ENCODE peak calls at places on chromosomes 2 and 18, in seven cellular contexts. A, J, S, U, D, X and H are unnamed samples.
A peak's percentile ranks its signal among the peaks of the same experiment; 100 is the strongest.

GRCh38 chr2:235723811-235724465 is 230.1 kb downstream of the AGAP1 start:
- DNase-seq in U (no peak), J (peak; percentile 52), X (no peak), D (no peak), A (no peak), S (no peak), H (no peak)

GRCh38 chr2:200742426-200742825 is 69.3 kb upstream of the BZW1 start:
- DNase-seq in S (no peak), X (peak; percentile 59), D (peak; percentile 90), A (no peak), U (no peak), J (peak; percentile 71), H (no peak)

GRCh38 chr2:221549143-221549542 is 23.0 kb downstream of the EPHA4 start:
- DNase-seq in D (no peak), X (no peak), A (no peak), S (no peak), U (no peak), J (no peak), H (no peak)

GRCh38 chr18:54269924-54270844 is 867 bp downstream of the POLI start:
- DNase-seq in D (no peak), X (peak; percentile 42), A (peak; percentile 54), J (no peak), U (peak; percentile 52), S (peak; percentile 23), H (no peak)

GRCh38 chr2:181157326-181157725 is 176.9 kb downstream of the UBE2E3 start:
- DNase-seq in D (no peak), X (no peak), J (no peak), A (no peak), S (no peak), U (no peak), H (no peak)

GRCh38 chr2:59308108-59308507 is 1067.0 kb upstream of the FANCL start:
- DNase-seq in J (no peak), A (no peak), X (no peak), S (no peak), U (no peak), D (no peak), H (no peak)

GRCh38 chr2:145325485-145325884 is 805.6 kb upstream of the ZEB2 start:
- DNase-seq in A (no peak), X (no peak), U (no peak), D (no peak), S (no peak), J (no peak), H (no peak)

GRCh38 chr2:234399451-234400246 is 97.2 kb downstream of the ARL4C start:
- DNase-seq in S (no peak), U (no peak), X (no peak), D (no peak), A (no peak), J (no peak), H (no peak)

GRCh38 chr2:37643102-37644078 is 28.1 kb downstream of the CDC42EP3 start:
- DNase-seq in S (no peak), D (no peak), J (no peak), X (no peak), A (no peak), U (no peak), H (no peak)
- H3K27ac ChIP-seq in S (peak overlapping the region; percentile 18), D (no peak overlapping the region), J (peak overlapping the region; percentile 52), X (no peak overlapping the region), A (no peak overlapping the region), U (peak overlapping the region; percentile 43), H (no peak overlapping the region)

DNA sequence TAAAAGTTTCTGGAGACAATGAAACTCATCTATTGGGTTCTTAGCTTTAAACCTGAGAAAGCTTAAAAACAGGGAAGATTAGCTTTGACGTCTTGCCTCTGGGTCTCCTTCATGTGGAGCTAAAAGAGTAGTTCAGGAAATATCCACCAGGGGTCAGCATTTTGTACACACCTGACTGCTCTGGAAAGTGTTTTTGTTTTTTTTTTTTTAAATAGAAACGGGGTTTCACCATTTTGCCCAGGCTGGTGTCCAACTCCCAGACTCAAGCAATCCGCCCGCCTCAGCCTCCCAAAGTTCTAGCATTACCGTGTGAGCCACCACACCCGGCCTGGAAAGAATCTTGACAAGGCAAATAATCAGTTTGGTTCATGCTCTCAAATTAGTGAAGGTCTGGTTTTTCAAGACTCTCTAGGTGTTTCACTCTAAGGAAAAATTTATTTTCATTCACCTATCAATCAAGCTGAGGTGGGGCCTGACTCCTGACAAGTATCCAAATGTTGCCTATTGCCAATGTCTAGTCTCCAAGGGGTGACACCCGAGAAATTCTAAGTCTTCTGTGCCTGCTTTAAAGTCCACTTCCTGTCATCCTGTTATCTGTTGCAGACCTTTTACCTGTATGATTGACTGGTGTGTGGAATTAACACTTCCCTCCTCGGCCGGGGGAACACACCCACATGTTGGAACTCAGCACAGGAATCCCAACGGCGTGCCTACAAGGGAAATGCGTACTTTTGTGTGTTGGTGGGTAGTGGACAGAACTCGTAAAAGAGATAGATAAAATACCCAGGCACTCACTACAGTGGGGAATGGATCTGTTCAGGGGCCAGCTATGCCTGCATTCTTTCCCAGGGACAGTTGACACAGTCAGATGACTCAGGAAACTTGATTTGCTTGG is 11.3 kb downstream of the IL1RN start:
- DNase-seq in D (no peak), J (no peak), A (peak; percentile 40), U (peak; percentile 39), S (no peak), X (peak; percentile 50), H (no peak)
- H3K27ac ChIP-seq in D (no peak overlapping the region), J (no peak overlapping the region), A (no peak overlapping the region), U (no peak overlapping the region), S (no peak overlapping the region), X (peak overlapping the region; percentile 68), H (no peak overlapping the region)

GRCh38 chr2:226123307-226123706 is 676.3 kb downstream of the IRS1 start:
- DNase-seq in J (no peak), S (no peak), X (no peak), A (no peak), U (no peak), D (no peak), H (no peak)

GRCh38 chr2:226125151-226125550 is 674.5 kb downstream of the IRS1 start:
- DNase-seq in J (no peak), X (no peak), A (no peak), S (no peak), U (no peak), D (no peak), H (no peak)

GRCh38 chr2:226126104-226126503 is 673.5 kb downstream of the IRS1 start:
- DNase-seq in A (no peak), J (no peak), U (no peak), X (no peak), S (no peak), D (no peak), H (no peak)

GRCh38 chr2:226122067-226122466 is 677.6 kb downstream of the IRS1 start:
- DNase-seq in A (no peak), X (no peak), S (no peak), U (no peak), J (no peak), D (no peak), H (no peak)

GRCh38 chr2:226124548-226125011 is 675.0 kb downstream of the IRS1 start:
- DNase-seq in U (no peak), D (no peak), J (no peak), S (no peak), X (no peak), A (no peak), H (no peak)
- H3K27ac ChIP-seq in U (no peak overlapping the region), D (no peak overlapping the region), J (peak overlapping the region; percentile 24), S (no peak overlapping the region), X (no peak overlapping the region), A (no peak overlapping the region), H (no peak overlapping the region)

DNA sequence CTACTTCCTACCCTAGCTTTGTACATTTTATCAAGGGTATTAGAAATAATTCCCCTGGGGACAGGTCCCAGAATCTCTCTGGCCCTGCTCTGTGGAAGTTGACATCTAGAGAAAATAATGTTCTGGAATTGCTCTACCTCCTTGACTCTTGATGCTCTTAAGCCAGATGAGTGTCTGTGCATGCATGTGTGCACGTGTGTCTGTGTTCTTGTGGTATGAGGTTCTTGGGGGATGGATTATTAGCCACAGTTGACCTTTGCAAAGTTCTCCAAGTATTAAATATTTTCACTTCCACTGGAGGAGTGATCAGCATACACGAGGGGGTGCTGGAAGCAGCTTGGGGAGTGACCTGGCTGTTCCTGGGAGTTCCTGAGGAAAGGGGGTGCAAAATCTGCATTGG is 61.2 kb upstream of the PELI1 start:
- DNase-seq in J (no peak), S (no peak), D (no peak), A (no peak), U (no peak), X (no peak), H (no peak)
- H3K27ac ChIP-seq in J (peak overlapping the region; percentile 24), S (no peak overlapping the region), D (no peak overlapping the region), A (no peak overlapping the region), U (no peak overlapping the region), X (no peak overlapping the region), H (no peak overlapping the region)